ENCODE peak calls at places on chromosomes 16 and 17, in five cellular contexts. Z is endothelial cell, C is GM13976, Q is fibroblast of pulmonary artery, B is ovary. O is an unnamed sample.

GRCh38 chr16:13316008-13316407 is 414.6 kb downstream of the SHISA9 start:
- DNase-seq in B (no peak), Z (no peak), Q (no peak), C (no peak), O (peak)

GRCh38 chr17:48890086-48890485 is 2.5 kb upstream of the ATP5MC1 start:
- DNase-seq in C (no peak), B (no peak), Q (no peak), Z (no peak), O (no peak)

GRCh38 chr17:50947844-50948514 is 81.8 kb upstream of the TOB1 start:
- DNase-seq in Z (no peak), B (peak), C (no peak), Q (no peak), O (no peak)

GRCh38 chr16:52252680-52253079 is 294.3 kb downstream of the TOX3 start:
- DNase-seq in Z (no peak), Q (no peak), C (no peak), B (no peak), O (no peak)

GRCh38 chr17:2849327-2849670 is 53.1 kb downstream of the RAP1GAP2 start:
- DNase-seq in B (no peak), Q (no peak), Z (no peak), C (no peak), O (no peak)

GRCh38 chr17:45149669-45150603 is 1.7 kb downstream of the HEXIM1 start:
- DNase-seq in Z (peak), C (no peak), Q (peak), B (peak), O (no peak)

GRCh38 chr17:61345081-61345480 is 54.6 kb upstream of the TBX2 start:
- DNase-seq in Q (no peak), Z (no peak), C (no peak), B (no peak), O (no peak)

GRCh38 chr17:12041316-12041715 is 20.6 kb downstream of the MAP2K4 start:
- DNase-seq in Q (peak), Z (no peak), B (no peak), C (no peak), O (peak)

GRCh38 chr16:88566158-88566557 is 4.0 kb upstream of the ZC3H18 start:
- DNase-seq in C (no peak), Q (peak), B (no peak), Z (no peak), O (peak)

GRCh38 chr16:50480206-50480605 is 68.0 kb upstream of the NKD1 start:
- DNase-seq in B (no peak), Q (no peak), C (no peak), Z (no peak), O (no peak)

GRCh38 chr16:50489187-50489586 is 59.0 kb upstream of the NKD1 start:
- DNase-seq in C (no peak), B (no peak), Z (no peak), Q (no peak), O (no peak)

GRCh38 chr16:50482271-50482670 is 65.9 kb upstream of the NKD1 start:
- DNase-seq in C (no peak), B (no peak), Q (no peak), Z (no peak), O (no peak)

GRCh38 chr16:50487528-50487927 is 60.7 kb upstream of the NKD1 start:
- DNase-seq in C (no peak), Z (no peak), Q (no peak), B (no peak), O (no peak)

DNA sequence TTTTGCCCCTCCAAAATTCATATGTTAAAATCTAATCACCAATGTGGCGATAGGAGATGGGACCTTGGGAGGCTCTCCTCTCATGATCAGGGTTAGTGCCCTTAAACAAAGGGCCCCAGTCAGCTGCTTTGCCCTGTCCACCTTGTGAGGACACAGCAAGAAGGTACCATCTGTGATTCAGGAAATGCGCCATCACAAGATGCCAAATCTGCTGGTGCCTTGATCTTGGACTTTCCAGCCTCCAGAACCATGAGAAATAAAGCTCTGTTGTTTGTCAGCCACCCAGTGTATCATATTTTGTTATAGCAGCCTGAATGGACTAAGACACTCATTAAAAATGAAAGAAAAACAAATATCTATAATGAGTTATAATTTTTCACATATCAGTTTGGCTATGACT is 63.0 kb upstream of the NKD1 start:
- DNase-seq in Q (no peak), Z (no peak), C (no peak), B (no peak), O (no peak)
- TF ChIP-seq CTCF in Q (no peak), Z (no peak), C (no peak), B (no peak), O (no peak)

GRCh38 chr16:83212301-83212841 is 585.6 kb downstream of the CDH13 start:
- DNase-seq in C (no peak), Q (no peak), B (no peak), Z (no peak), O (no peak)
- TF ChIP-seq CTCF in C (no peak), Q (no peak), B (no peak), Z (no peak), O (no peak)

GRCh38 chr16:25256821-25257503 is 683 bp downstream of the ZKSCAN2 start:
- DNase-seq in C (peak), Z (peak), B (no peak), Q (peak), O (no peak)
- TF ChIP-seq CTCF in C (no peak), Z (no peak), B (no peak), Q (no peak), O (no peak)

GRCh38 chr17:33459078-33459940 is 166.2 kb upstream of the ASIC2 start:
- DNase-seq in Z (no peak), C (no peak), B (no peak), Q (no peak), O (no peak)
- TF ChIP-seq CTCF in Z (no peak), C (no peak), B (no peak), Q (no peak), O (no peak)

GRCh38 chr17:28473542-28473941 is at the start of gene SLC13A2:
- DNase-seq in Q (no peak), Z (no peak), C (no peak), B (peak), O (no peak)
- TF ChIP-seq CTCF in Q (no peak), Z (no peak), C (no peak), B (no peak), O (no peak)

GRCh38 chr16:73387979-73388378 is 340.1 kb upstream of the ZFHX3 start:
- DNase-seq in B (no peak), Q (no peak), C (no peak), Z (no peak), O (no peak)

GRCh38 chr16:73390936-73391335 is 343.0 kb upstream of the ZFHX3 start:
- DNase-seq in Z (no peak), C (no peak), B (no peak), Q (no peak), O (no peak)

GRCh38 chr16:73389075-73389474 is 341.1 kb upstream of the ZFHX3 start:
- DNase-seq in C (no peak), Z (no peak), Q (no peak), B (no peak), O (no peak)

GRCh38 chr16:73385701-73386100 is 337.8 kb upstream of the ZFHX3 start:
- DNase-seq in Q (no peak), B (no peak), Z (no peak), C (no peak), O (no peak)

GRCh38 chr16:73390491-73390890 is 342.6 kb upstream of the ZFHX3 start:
- DNase-seq in Z (no peak), B (no peak), Q (no peak), C (no peak), O (no peak)
- TF ChIP-seq CTCF in Z (no peak), B (no peak), Q (no peak), C (no peak), O (no peak)

DNA sequence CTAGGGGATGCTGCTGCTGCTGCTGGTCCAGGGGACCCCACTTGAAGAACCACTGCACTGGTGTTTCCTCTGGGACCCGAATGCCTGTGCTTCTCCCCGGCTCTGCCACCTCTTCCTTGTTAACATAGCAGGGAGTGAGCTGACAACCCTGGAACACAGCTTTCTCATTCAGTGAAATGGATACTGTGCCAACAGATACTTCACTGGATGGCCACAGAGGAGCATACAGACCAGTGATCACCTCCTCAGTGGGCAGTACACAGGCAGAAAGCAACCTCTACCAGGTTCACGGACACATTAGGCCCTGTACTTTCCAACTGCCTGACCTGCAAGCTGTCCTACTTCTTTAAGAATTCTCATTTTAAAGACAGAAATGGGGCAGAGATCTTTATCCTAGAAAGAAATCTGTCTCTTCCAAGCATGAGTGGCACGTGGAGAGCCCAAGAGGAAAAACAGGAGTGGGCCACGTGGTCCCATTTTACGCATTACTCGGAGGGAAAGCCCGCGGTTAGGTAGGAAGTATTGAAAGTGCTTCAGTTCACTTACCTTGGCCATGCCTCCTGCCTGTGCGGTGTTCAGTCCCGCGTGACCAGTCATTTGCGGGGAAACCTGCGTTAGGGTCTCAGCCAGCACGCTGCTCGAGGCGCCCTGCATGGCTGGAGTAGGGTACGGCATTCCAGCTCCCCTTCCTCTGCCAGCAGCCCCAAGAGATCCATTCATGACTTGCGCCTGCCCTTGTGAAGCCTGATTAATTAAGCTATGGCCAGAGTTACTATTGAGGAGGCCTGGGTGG is 30.6 kb downstream of the CREBBP start:
- DNase-seq in Q (no peak), Z (no peak), C (no peak), B (no peak), O (no peak)
- TF ChIP-seq CTCF in Q (no peak), Z (no peak), C (no peak), B (no peak), O (no peak)

GRCh38 chr16:67666538-67667433 is at the start of the genes C16orf86 and ENKD1:
- DNase-seq in Q (peak), Z (peak), B (peak), C (peak), O (peak)

GRCh38 chr16:67669499-67670101 is 3.0 kb downstream of the C16orf86 start:
- DNase-seq in Q (no peak), Z (no peak), B (no peak), C (no peak), O (no peak)

GRCh38 chr16:67667817-67668494 is 1.3 kb downstream of the C16orf86 start:
- DNase-seq in C (peak), Q (peak), B (peak), Z (peak), O (peak)

GRCh38 chr16:67667434-67667816 is 811 bp downstream of the C16orf86 start:
- DNase-seq in B (no peak), Z (no peak), C (no peak), Q (no peak), O (no peak)

GRCh38 chr16:67668495-67669157 is 2.0 kb downstream of the C16orf86 start:
- DNase-seq in Z (no peak), C (no peak), B (no peak), Q (no peak), O (no peak)
- TF ChIP-seq CTCF in Z (peak), C (peak), B (no peak), Q (peak), O (peak)

O was measured in foreskin fibroblast.